ENCODE peak calls at places on chromosomes 11 and 22, in ten cellular contexts. B is GF-D8; F is HAP-1; M is amygdala; S is SHP77 treated with DMSO at 0.1 percent for 48 hours; R is KBM-7; Y is HCT116; A is fibroblast of the conjunctiva; G is kidney epithelial cell; Q is stimulated activated CD4-positive, alpha-beta T cell treated with anti-CD3 and anti-CD28 coated beads, Interleukin-1b, Interleukin-23, amount 100 ng/mL, for 1 hour. W is an unnamed sample.

GRCh38 chr11:71076525-71077304 is 175.7 kb downstream of the SHANK2 start:
- DNase-seq in B (no peak), F (no peak), M (no peak), S (no peak), R (no peak), Y (no peak), A (no peak), G (no peak), Q (no peak), W (no peak)

GRCh38 chr11:131691558-131692041 is 321.2 kb downstream of the NTM start:
- DNase-seq in B (no peak), F (peak), M (no peak), S (no peak), R (peak), Y (no peak), A (no peak), G (no peak), Q (no peak), W (no peak)

GRCh38 chr11:74011360-74012071 is 2.6 kb upstream of the UCP3 start:
- DNase-seq in B (peak), F (no peak), M (no peak), S (no peak), R (no peak), Y (no peak), A (peak), G (no peak), Q (no peak), W (no peak)

GRCh38 chr11:16087886-16088285 is 268.5 kb downstream of the SOX6 start:
- DNase-seq in B (no peak), F (no peak), M (no peak), S (no peak), R (no peak), Y (no peak), A (no peak), G (no peak), Q (no peak), W (no peak)

GRCh38 chr11:60310407-60310998 is 16.6 kb upstream of the MS4A6E start:
- DNase-seq in B (no peak), F (no peak), M (peak), S (no peak), R (peak), Y (no peak), A (no peak), G (no peak), Q (no peak), W (no peak)

GRCh38 chr11:115238802-115239201 is 265.4 kb downstream of the CADM1 start:
- DNase-seq in B (no peak), F (no peak), M (no peak), S (no peak), R (no peak), Y (no peak), A (no peak), G (no peak), Q (no peak), W (no peak)

GRCh38 chr22:38490915-38491314 is 15.2 kb downstream of the DDX17 start:
- DNase-seq in B (no peak), F (no peak), M (no peak), S (no peak), R (no peak), Y (no peak), A (peak), G (no peak), Q (no peak), W (peak)

GRCh38 chr11:46537121-46537520 is 56.7 kb downstream of the AMBRA1 start:
- DNase-seq in B (no peak), F (no peak), M (no peak), S (no peak), R (no peak), Y (no peak), A (no peak), G (no peak), Q (no peak), W (no peak)

GRCh38 chr22:37287550-37287951 is 5.2 kb downstream of the CYTH4 start:
- DNase-seq in B (no peak), F (no peak), M (no peak), S (no peak), R (no peak), Y (no peak), A (no peak), G (no peak), Q (no peak), W (no peak)

GRCh38 chr11:1370186-1371025 is 19.3 kb upstream of the BRSK2 start:
- DNase-seq in B (no peak), F (no peak), M (no peak), S (no peak), R (no peak), Y (no peak), A (no peak), G (no peak), Q (no peak), W (no peak)

GRCh38 chr11:61602775-61603569 is 22.1 kb upstream of the SYT7 start:
- DNase-seq in B (no peak), F (no peak), M (peak), S (no peak), R (no peak), Y (peak), A (peak), G (peak), Q (no peak), W (peak)

GRCh38 chr11:61297741-61298140 is 2.6 kb upstream of the VWCE start:
- DNase-seq in B (no peak), F (peak), M (no peak), S (no peak), R (peak), Y (no peak), A (peak), G (peak), Q (no peak), W (peak)

GRCh38 chr11:47477323-47477722 is 28.4 kb upstream of the RAPSN start:
- DNase-seq in B (no peak), F (no peak), M (no peak), S (no peak), R (no peak), Y (no peak), A (no peak), G (no peak), Q (no peak), W (no peak)

GRCh38 chr22:27667121-27667843 is 134.3 kb downstream of the MN1 start:
- DNase-seq in B (no peak), F (peak), M (no peak), S (no peak), R (no peak), Y (no peak), A (no peak), G (peak), Q (no peak), W (no peak)

GRCh38 chr11:95230054-95231034 is 658 bp downstream of the SESN3 start:
- DNase-seq in B (no peak), F (peak), M (no peak), S (no peak), R (peak), Y (no peak), A (no peak), G (no peak), Q (no peak), W (no peak)

GRCh38 chr11:110096369-110096976 is 3.3 kb downstream of the ZC3H12C start:
- DNase-seq in B (no peak), F (no peak), M (no peak), S (no peak), R (no peak), Y (no peak), A (no peak), G (no peak), Q (no peak), W (no peak)

GRCh38 chr22:37802310-37803194 is 5.2 kb upstream of the GCAT start:
- DNase-seq in B (peak), F (peak), M (peak), S (peak), R (peak), Y (no peak), A (no peak), G (no peak), Q (no peak), W (no peak)

GRCh38 chr11:35214181-35214770 is 75.3 kb downstream of the CD44 start:
- DNase-seq in B (no peak), F (no peak), M (no peak), S (no peak), R (no peak), Y (no peak), A (no peak), G (no peak), Q (no peak), W (no peak)

GRCh38 chr11:74493816-74494630 is 499 bp upstream of the LIPT2 start:
- DNase-seq in B (no peak), F (no peak), M (no peak), S (peak), R (no peak), Y (peak), A (no peak), G (no peak), Q (no peak), W (no peak)

GRCh38 chr11:29293825-29294224 is 723.0 kb downstream of the KCNA4 start:
- DNase-seq in B (no peak), F (no peak), M (no peak), S (no peak), R (no peak), Y (peak), A (no peak), G (no peak), Q (no peak), W (no peak)

GRCh38 chr22:31276426-31277167 is 15.7 kb downstream of the PIK3IP1 start:
- DNase-seq in B (no peak), F (no peak), M (no peak), S (no peak), R (no peak), Y (no peak), A (no peak), G (no peak), Q (no peak), W (no peak)

GRCh38 chr11:72378704-72379383 is 55.5 kb downstream of the CLPB start:
- DNase-seq in B (no peak), F (no peak), M (no peak), S (no peak), R (no peak), Y (no peak), A (peak), G (no peak), Q (no peak), W (no peak)

GRCh38 chr11:13073119-13073981 is 64.2 kb downstream of the RASSF10 start:
- DNase-seq in B (no peak), F (no peak), M (no peak), S (no peak), R (no peak), Y (peak), A (no peak), G (no peak), Q (no peak), W (no peak)

GRCh38 chr11:37177721-37178120 is 579.7 kb upstream of the RAG2 start:
- DNase-seq in B (no peak), F (no peak), M (no peak), S (no peak), R (no peak), Y (no peak), A (no peak), G (no peak), Q (no peak), W (no peak)